ENCODE peak calls at places on chromosomes 12 and 14, in six cellular contexts. One of them, this sample, is unnamed.
A peak's percentile ranks its signal among the peaks of the same experiment; 100 is the strongest.

GRCh38 chr12:31710021-31710818 is 18.6 kb downstream of the AMN1 start:
- DNase-seq in cardiac muscle cell: peak; percentile 36
- DNase-seq in HCT116: no peak
- DNase-seq in ovary: no peak
- DNase-seq in CD4-positive, CD25-positive, alpha-beta regulatory T cell: no peak
- DNase-seq in transverse colon: no peak
- DNase-seq in this sample: no peak

GRCh38 chr12:50132505-50133135 is 20.6 kb downstream of the COX14 start:
- DNase-seq in cardiac muscle cell: peak; percentile 71
- DNase-seq in HCT116: no peak
- DNase-seq in ovary: no peak
- DNase-seq in CD4-positive, CD25-positive, alpha-beta regulatory T cell: no peak
- DNase-seq in transverse colon: no peak
- DNase-seq in this sample: peak; percentile 53

GRCh38 chr14:71320734-71321555 is 413.7 kb downstream of the PCNX1 start:
- DNase-seq in cardiac muscle cell: peak; percentile 77
- DNase-seq in HCT116: no peak
- DNase-seq in ovary: peak; percentile 72
- DNase-seq in CD4-positive, CD25-positive, alpha-beta regulatory T cell: peak; percentile 40
- DNase-seq in transverse colon: peak; percentile 67
- DNase-seq in this sample: peak; percentile 70

GRCh38 chr14:74211945-74212580 is 27.2 kb upstream of the VSX2 start:
- DNase-seq in cardiac muscle cell: no peak
- DNase-seq in HCT116: no peak
- DNase-seq in ovary: no peak
- DNase-seq in CD4-positive, CD25-positive, alpha-beta regulatory T cell: no peak
- DNase-seq in transverse colon: no peak
- DNase-seq in this sample: no peak

GRCh38 chr14:70789361-70789760 is 20.0 kb downstream of the MAP3K9 start:
- DNase-seq in cardiac muscle cell: peak; percentile 43
- DNase-seq in HCT116: no peak
- DNase-seq in ovary: peak; percentile 73
- DNase-seq in CD4-positive, CD25-positive, alpha-beta regulatory T cell: no peak
- DNase-seq in transverse colon: no peak
- DNase-seq in this sample: no peak

GRCh38 chr14:53509845-53510244 is 356.7 kb upstream of the DDHD1 start:
- DNase-seq in cardiac muscle cell: peak; percentile 1
- DNase-seq in HCT116: no peak
- DNase-seq in ovary: no peak
- DNase-seq in CD4-positive, CD25-positive, alpha-beta regulatory T cell: no peak
- DNase-seq in transverse colon: peak; percentile 20
- DNase-seq in this sample: no peak

GRCh38 chr14:43949410-43949809 is 557.7 kb downstream of the FSCB start:
- DNase-seq in cardiac muscle cell: no peak
- DNase-seq in HCT116: no peak
- DNase-seq in ovary: no peak
- DNase-seq in CD4-positive, CD25-positive, alpha-beta regulatory T cell: no peak
- DNase-seq in transverse colon: no peak
- DNase-seq in this sample: no peak

GRCh38 chr14:55850803-55851202 is 267.4 kb upstream of the PELI2 start:
- DNase-seq in cardiac muscle cell: peak; percentile 64
- DNase-seq in HCT116: no peak
- DNase-seq in ovary: no peak
- DNase-seq in CD4-positive, CD25-positive, alpha-beta regulatory T cell: no peak
- DNase-seq in transverse colon: no peak
- DNase-seq in this sample: no peak

GRCh38 chr14:92797935-92798653 is 4.0 kb downstream of the GOLGA5 start:
- DNase-seq in cardiac muscle cell: no peak
- DNase-seq in HCT116: no peak
- DNase-seq in ovary: no peak
- DNase-seq in CD4-positive, CD25-positive, alpha-beta regulatory T cell: no peak
- DNase-seq in transverse colon: no peak
- DNase-seq in this sample: no peak
- H3K4me1 ChIP-seq in cardiac muscle cell: peaks cover 14% of the 10 kb centered on the region
- H3K4me1 ChIP-seq in HCT116: peaks cover 18% of the 10 kb centered on the region
- H3K4me1 ChIP-seq in ovary: peaks cover 11% of the 10 kb centered on the region
- H3K4me1 ChIP-seq in CD4-positive, CD25-positive, alpha-beta regulatory T cell: peaks cover 50% of the 10 kb centered on the region
- H3K4me1 ChIP-seq in transverse colon: peaks cover 48% of the 10 kb centered on the region
- H3K4me1 ChIP-seq in this sample: peaks cover 60% of the 10 kb centered on the region

DNA sequence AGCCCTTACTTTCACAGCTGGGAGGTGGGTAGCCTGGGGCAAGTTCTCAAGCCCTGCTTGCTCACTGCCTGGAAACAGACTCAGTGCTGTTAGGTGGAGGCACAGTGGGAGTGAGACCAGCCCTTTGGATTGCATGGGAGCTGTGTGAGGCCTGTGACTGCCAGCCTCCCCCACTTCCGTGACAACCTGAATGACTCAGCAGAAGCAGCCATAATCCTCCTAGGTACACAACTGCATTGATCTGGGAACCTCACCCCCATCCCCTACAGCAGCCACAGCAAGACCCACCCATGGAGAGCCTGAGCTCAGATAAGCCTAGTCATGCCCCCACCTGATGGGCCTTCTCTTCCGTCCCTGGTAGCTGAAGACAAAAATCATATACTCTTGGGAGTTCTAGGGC is 26.4 kb downstream of the ALG10 start:
- DNase-seq in cardiac muscle cell: no peak
- DNase-seq in HCT116: no peak
- DNase-seq in ovary: no peak
- DNase-seq in CD4-positive, CD25-positive, alpha-beta regulatory T cell: no peak
- DNase-seq in transverse colon: no peak
- DNase-seq in this sample: no peak
- H3K4me3 ChIP-seq in cardiac muscle cell: no peak overlapping the region
- H3K4me3 ChIP-seq in HCT116: no peak overlapping the region
- H3K4me3 ChIP-seq in ovary: no peak overlapping the region
- H3K4me3 ChIP-seq in CD4-positive, CD25-positive, alpha-beta regulatory T cell: no peak overlapping the region
- H3K4me3 ChIP-seq in transverse colon: no peak overlapping the region
- H3K4me3 ChIP-seq in this sample: no peak overlapping the region

GRCh38 chr14:59347511-59347900 is 117.7 kb downstream of the GPR135 start:
- DNase-seq in cardiac muscle cell: no peak
- DNase-seq in HCT116: no peak
- DNase-seq in ovary: no peak
- DNase-seq in CD4-positive, CD25-positive, alpha-beta regulatory T cell: no peak
- DNase-seq in transverse colon: no peak
- DNase-seq in this sample: no peak
- H3K36me3 ChIP-seq in cardiac muscle cell: peaks cover 14% of the 10 kb centered on the region
- H3K36me3 ChIP-seq in HCT116: no peaks in the 10 kb centered on the region
- H3K36me3 ChIP-seq in ovary: no peaks in the 10 kb centered on the region
- H3K36me3 ChIP-seq in CD4-positive, CD25-positive, alpha-beta regulatory T cell: peaks cover 40% of the 10 kb centered on the region
- H3K36me3 ChIP-seq in transverse colon: no peaks in the 10 kb centered on the region
- H3K36me3 ChIP-seq in this sample: peaks cover 8% of the 10 kb centered on the region

GRCh38 chr14:61476105-61476736 is 154.8 kb downstream of the PRKCH start:
- DNase-seq in cardiac muscle cell: no peak
- DNase-seq in HCT116: no peak
- DNase-seq in ovary: no peak
- DNase-seq in CD4-positive, CD25-positive, alpha-beta regulatory T cell: no peak
- DNase-seq in transverse colon: no peak
- DNase-seq in this sample: no peak
- H3K4me1 ChIP-seq in cardiac muscle cell: peaks cover 54% of the 10 kb centered on the region
- H3K4me1 ChIP-seq in HCT116: peaks cover 53% of the 10 kb centered on the region
- H3K4me1 ChIP-seq in ovary: peaks cover 14% of the 10 kb centered on the region
- H3K4me1 ChIP-seq in CD4-positive, CD25-positive, alpha-beta regulatory T cell: peaks cover 97% of the 10 kb centered on the region
- H3K4me1 ChIP-seq in transverse colon: peaks cover 75% of the 10 kb centered on the region
- H3K4me1 ChIP-seq in this sample: peaks cover 98% of the 10 kb centered on the region

DNA sequence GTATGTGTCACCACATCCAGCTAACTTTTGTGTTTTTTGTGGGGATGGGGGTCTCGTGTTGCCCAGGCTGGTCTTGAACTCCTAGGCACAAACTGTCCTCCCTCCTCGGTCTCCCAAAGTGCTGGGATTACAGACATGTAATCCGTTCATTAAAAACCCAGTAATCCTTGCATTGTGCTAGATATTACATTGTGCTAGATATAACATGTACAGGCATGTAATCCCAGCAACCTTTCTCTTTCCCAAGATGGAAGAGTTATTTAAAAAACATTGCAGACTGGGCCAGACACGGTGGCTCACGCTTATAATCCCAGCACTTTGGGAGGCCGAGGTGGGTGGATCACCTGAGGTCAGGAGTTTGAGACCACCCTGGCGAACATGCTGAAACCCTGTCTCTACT is 19.7 kb downstream of the ELK3 start:
- DNase-seq in cardiac muscle cell: no peak
- DNase-seq in HCT116: no peak
- DNase-seq in ovary: no peak
- DNase-seq in CD4-positive, CD25-positive, alpha-beta regulatory T cell: no peak
- DNase-seq in transverse colon: no peak
- DNase-seq in this sample: no peak
- H3K4me3 ChIP-seq in cardiac muscle cell: no peak overlapping the region
- H3K4me3 ChIP-seq in HCT116: no peak overlapping the region
- H3K4me3 ChIP-seq in ovary: no peak overlapping the region
- H3K4me3 ChIP-seq in CD4-positive, CD25-positive, alpha-beta regulatory T cell: no peak overlapping the region
- H3K4me3 ChIP-seq in transverse colon: no peak overlapping the region
- H3K4me3 ChIP-seq in this sample: no peak overlapping the region

GRCh38 chr12:26760657-26761293 is 72.2 kb downstream of the ITPR2 start:
- DNase-seq in cardiac muscle cell: no peak
- DNase-seq in HCT116: no peak
- DNase-seq in ovary: no peak
- DNase-seq in CD4-positive, CD25-positive, alpha-beta regulatory T cell: no peak
- DNase-seq in transverse colon: no peak
- DNase-seq in this sample: no peak
- H3K36me3 ChIP-seq in cardiac muscle cell: no peaks in the 10 kb centered on the region
- H3K36me3 ChIP-seq in HCT116: no peaks in the 10 kb centered on the region
- H3K36me3 ChIP-seq in ovary: no peaks in the 10 kb centered on the region
- H3K36me3 ChIP-seq in CD4-positive, CD25-positive, alpha-beta regulatory T cell: peaks cover 3% of the 10 kb centered on the region
- H3K36me3 ChIP-seq in transverse colon: no peaks in the 10 kb centered on the region
- H3K36me3 ChIP-seq in this sample: no peaks in the 10 kb centered on the region

This sample was measured in CD4-positive, alpha-beta memory T cell.